ENCODE peak calls at places on chromosome 11, in eight cellular contexts. O is NCI-H1694 treated with DMSO at 0.1 percent for 48 hours; Z is activated CD8-positive, alpha-beta memory T cell treated with anti-CD3 and anti-CD28 coated beads for 1 hour; G is HS-5; H is WTC11; N is body of pancreas; C is activated CD4-positive, alpha-beta T cell treated with anti-CD3 and anti-CD28 coated beads, Interleukin-2, amount 50 U/mL, for 24 hours; L is MCF 10A. R is an unnamed sample.

GRCh38 chr11:10139656-10140055 is 154.4 kb downstream of the SBF2 start:
- DNase-seq in C (no peak), O (no peak), G (peak), L (peak), Z (no peak), H (no peak), N (no peak), R (no peak)

GRCh38 chr11:27698872-27699241 is 1.4 kb downstream of the BDNF start:
- DNase-seq in O (no peak), H (peak), G (no peak), C (peak), L (peak), Z (no peak), N (peak), R (peak)

GRCh38 chr11:6531267-6531752 is 34.2 kb downstream of the DNHD1 start:
- DNase-seq in G (peak), H (no peak), O (peak), L (peak), C (no peak), N (no peak), Z (no peak), R (no peak)

GRCh38 chr11:73204711-73205121 is 13.4 kb upstream of the P2RY2 start:
- DNase-seq in H (peak), Z (no peak), O (no peak), L (no peak), C (no peak), N (no peak), G (no peak), R (peak)

GRCh38 chr11:8973121-8973520 is 8.9 kb upstream of the TMEM9B start:
- DNase-seq in G (no peak), C (no peak), H (no peak), O (no peak), Z (no peak), L (no peak), N (no peak), R (no peak)

GRCh38 chr11:31641477-31642062 is 132.0 kb downstream of the ELP4 start:
- DNase-seq in L (peak), Z (no peak), N (peak), O (peak), C (no peak), G (no peak), H (peak), R (no peak)

GRCh38 chr11:12829536-12830314 is 155.5 kb downstream of the TEAD1 start:
- DNase-seq in G (no peak), C (no peak), L (no peak), Z (no peak), N (no peak), H (no peak), O (no peak), R (no peak)

GRCh38 chr11:122271747-122272146 is 155.7 kb upstream of the BLID start:
- DNase-seq in N (peak), G (no peak), L (no peak), O (no peak), C (no peak), Z (no peak), H (no peak), R (no peak)

GRCh38 chr11:117724104-117724503 is 72.9 kb downstream of the DSCAML1 start:
- DNase-seq in C (no peak), Z (no peak), L (no peak), N (no peak), H (no peak), O (no peak), G (no peak), R (no peak)

GRCh38 chr11:45079943-45080719 is 66.3 kb upstream of the PRDM11 start:
- DNase-seq in G (no peak), L (no peak), Z (no peak), N (no peak), H (no peak), O (peak), C (peak), R (no peak)

GRCh38 chr11:27783701-27784355 is 83.6 kb upstream of the BDNF start:
- DNase-seq in G (no peak), N (no peak), O (no peak), L (no peak), Z (no peak), C (no peak), H (no peak), R (no peak)

GRCh38 chr11:96154802-96155520 is 188.0 kb downstream of the MAML2 start:
- DNase-seq in G (no peak), Z (no peak), C (no peak), O (no peak), N (no peak), L (peak), H (no peak), R (no peak)

GRCh38 chr11:102061276-102061675 is 14.0 kb downstream of the CFAP300 start:
- DNase-seq in H (no peak), G (no peak), C (no peak), Z (no peak), L (peak), N (no peak), O (no peak), R (no peak)

GRCh38 chr11:33500865-33501479 is 199.7 kb downstream of the C11orf91 start:
- DNase-seq in H (no peak), C (no peak), N (no peak), G (no peak), L (peak), O (no peak), Z (no peak), R (no peak)

R was measured in lower leg skin.